ENCODE peak calls at places on chromosomes 16 and 17, in ten cellular contexts. K, J, T, I, N, A, G, X, F and Z are unnamed samples.

GRCh38 chr17:45184144-45184543 is 22.5 kb downstream of the HEXIM2 start:
- DNase-seq in K (no peak), A (no peak), I (no peak), X (no peak), N (no peak), G (no peak), F (no peak), J (no peak), T (no peak), Z (no peak)

GRCh38 chr16:1204941-1205340 is 20.1 kb downstream of the TPSG1 start:
- DNase-seq in J (no peak), G (no peak), T (no peak), K (no peak), I (no peak), F (no peak), A (no peak), X (no peak), N (no peak), Z (no peak)

GRCh38 chr16:72877374-72878028 is 170.4 kb downstream of the ZFHX3 start:
- DNase-seq in A (peak; percentile 48), I (peak; percentile 84), X (no peak), J (no peak), K (no peak), F (no peak), G (peak; percentile 90), N (peak; percentile 59), T (peak; percentile 71), Z (peak; percentile 80)

GRCh38 chr17:79464310-79465010 is 146.4 kb downstream of the RBFOX3 start:
- DNase-seq in I (no peak), F (no peak), X (no peak), G (no peak), N (no peak), A (no peak), T (no peak), J (no peak), K (no peak), Z (no peak)

GRCh38 chr16:20353379-20353778 is 864 bp upstream of the UMOD start:
- DNase-seq in F (no peak), I (no peak), X (no peak), A (no peak), J (no peak), N (no peak), K (no peak), T (no peak), G (no peak), Z (no peak)

GRCh38 chr17:7380321-7380720 is 568 bp upstream of the TNK1 start:
- DNase-seq in T (no peak), F (no peak), G (peak; percentile 30), A (peak; percentile 53), X (peak; percentile 64), N (no peak), I (peak; percentile 84), K (no peak), J (no peak), Z (peak; percentile 79)

GRCh38 chr17:17382901-17383300 is 79.7 kb downstream of the NT5M start:
- DNase-seq in F (no peak), A (no peak), G (no peak), I (no peak), T (peak; percentile 15), X (no peak), J (no peak), K (no peak), N (no peak), Z (no peak)

GRCh38 chr17:49290690-49291326 is 60.2 kb upstream of the PHOSPHO1 start:
- DNase-seq in N (peak; percentile 43), A (peak; percentile 13), X (no peak), J (no peak), K (no peak), T (no peak), F (peak; percentile 65), I (peak; percentile 66), G (peak; percentile 10), Z (no peak)

GRCh38 chr17:75012320-75013076 is at the start of gene MRPL58:
- DNase-seq in G (peak; percentile 92), J (peak; percentile 94), N (peak; percentile 94), K (peak; percentile 66), T (peak; percentile 72), I (peak; percentile 96), A (peak; percentile 73), F (peak; percentile 85), X (peak; percentile 97), Z (peak; percentile 80)

GRCh38 chr17:16926591-16927451 is 45.1 kb downstream of the TNFRSF13B start:
- DNase-seq in I (no peak), G (no peak), N (no peak), X (no peak), A (no peak), K (no peak), J (no peak), T (no peak), F (no peak), Z (no peak)

GRCh38 chr16:30053376-30054015 is 12.1 kb upstream of the ALDOA start:
- DNase-seq in F (peak; percentile 47), G (peak; percentile 62), K (no peak), N (peak; percentile 42), X (no peak), T (peak; percentile 21), J (no peak), A (no peak), I (peak; percentile 74), Z (no peak)

GRCh38 chr17:10550014-10550413 is 556 bp upstream of the MYH2 start:
- DNase-seq in K (no peak), I (no peak), A (no peak), J (no peak), T (no peak), F (no peak), G (no peak), N (no peak), X (no peak), Z (no peak)

GRCh38 chr16:17474037-17474436 is 3.3 kb upstream of the XYLT1 start:
- DNase-seq in A (peak; percentile 31), X (no peak), J (no peak), G (peak; percentile 42), T (no peak), K (no peak), I (peak; percentile 55), F (peak; percentile 15), N (peak; percentile 96), Z (no peak)

GRCh38 chr16:27745348-27745747 is 195.4 kb downstream of the KATNIP start:
- DNase-seq in T (peak; percentile 76), I (no peak), N (peak; percentile 46), A (no peak), G (no peak), X (no peak), F (peak; percentile 4), K (no peak), J (no peak), Z (no peak)

GRCh38 chr16:26645629-26646028 is 421.1 kb upstream of the C16orf82 start:
- DNase-seq in K (no peak), T (no peak), J (no peak), X (peak; percentile 78), G (no peak), F (peak; percentile 1), A (no peak), N (peak; percentile 40), I (no peak), Z (no peak)

GRCh38 chr16:68272501-68273209 is 8.3 kb downstream of the SLC7A6 start:
- DNase-seq in F (no peak), T (no peak), A (no peak), I (no peak), J (no peak), G (no peak), X (no peak), K (peak; percentile 49), N (no peak), Z (no peak)

GRCh38 chr17:42779304-42779941 is 987 bp upstream of the WNK4 start:
- DNase-seq in N (no peak), K (no peak), A (no peak), J (no peak), G (no peak), X (no peak), T (no peak), F (no peak), I (no peak), Z (no peak)

GRCh38 chr17:29155235-29155965 is 24.8 kb downstream of the MYO18A start:
- DNase-seq in X (peak; percentile 76), J (peak; percentile 71), K (no peak), G (peak; percentile 64), T (peak; percentile 57), F (peak; percentile 42), A (no peak), I (peak; percentile 86), N (peak; percentile 85), Z (peak; percentile 60)

GRCh38 chr17:58270476-58271290 is 10.1 kb downstream of the MPO start:
- DNase-seq in G (no peak), J (no peak), I (no peak), N (peak; percentile 58), X (peak; percentile 67), T (no peak), F (no peak), K (no peak), A (no peak), Z (no peak)

GRCh38 chr16:10870137-10870776 is 6.7 kb upstream of the CIITA start:
- DNase-seq in J (no peak), G (no peak), T (peak; percentile 80), I (peak; percentile 21), F (no peak), X (no peak), K (no peak), A (no peak), N (peak; percentile 76), Z (no peak)

GRCh38 chr17:4170639-4171280 is 27.8 kb downstream of the CYB5D2 start:
- DNase-seq in J (no peak), F (no peak), X (no peak), A (no peak), T (no peak), G (no peak), N (no peak), K (no peak), I (no peak), Z (no peak)

GRCh38 chr16:16048904-16049582 is 99.6 kb downstream of the ABCC1 start:
- DNase-seq in G (no peak), F (peak; percentile 18), I (no peak), N (no peak), A (no peak), J (no peak), X (no peak), K (no peak), T (no peak), Z (no peak)

GRCh38 chr17:78174332-78174869 is 6.0 kb downstream of the SYNGR2 start:
- DNase-seq in X (no peak), J (no peak), K (no peak), I (no peak), F (no peak), T (peak; percentile 88), A (no peak), G (no peak), N (no peak), Z (peak; percentile 29)

GRCh38 chr16:84246679-84247077 is 6.9 kb upstream of the KCNG4 start:
- DNase-seq in A (no peak), X (no peak), G (no peak), I (no peak), F (peak; percentile 18), T (no peak), K (no peak), J (no peak), N (peak; percentile 20), Z (no peak)

GRCh38 chr16:84357191-84357651 is 11.1 kb upstream of the ATP2C2 start:
- DNase-seq in F (peak; percentile 31), I (no peak), J (no peak), N (peak; percentile 97), X (no peak), K (no peak), G (peak; percentile 73), A (no peak), T (peak; percentile 96), Z (no peak)

GRCh38 chr16:82684246-82684645 is 57.5 kb downstream of the CDH13 start:
- DNase-seq in T (no peak), I (no peak), N (no peak), G (peak; percentile 73), A (no peak), K (no peak), X (no peak), J (no peak), F (no peak), Z (no peak)

GRCh38 chr16:17412221-17412620 is 58.5 kb downstream of the XYLT1 start:
- DNase-seq in T (no peak), A (no peak), N (no peak), I (no peak), J (no peak), X (no peak), F (no peak), G (peak; percentile 84), K (no peak), Z (peak; percentile 27)

GRCh38 chr16:88993006-88993787 is 16.2 kb upstream of the CBFA2T3 start:
- DNase-seq in N (peak; percentile 60), I (no peak), A (no peak), F (peak; percentile 92), G (no peak), T (peak; percentile 62), K (no peak), X (peak; percentile 52), J (no peak), Z (no peak)